ENCODE peak calls at places on chromosome 19, in seven cellular contexts. S is IMR-90, T is neuronal stem cell, D is H9, L is trophoblast cell, N is mesenchymal stem cell, Q is mesendoderm. O is an unnamed sample.

GRCh38 chr19:47228937-47229673 is 1.9 kb downstream of the BBC3 start:
- DNase-seq in S (peak; percentile 61), T (no peak), D (no peak), L (no peak), N (peak; percentile 79), Q (peak; percentile 43), O (no peak)

GRCh38 chr19:36488118-36488815 is 1.1 kb downstream of the ZNF566 start:
- DNase-seq in S (peak; percentile 53), T (no peak), D (no peak), L (no peak), N (peak; percentile 44), Q (no peak), O (no peak)

GRCh38 chr19:11123076-11123567 is 32.5 kb downstream of the SPC24 start:
- DNase-seq in S (no peak), T (no peak), D (no peak), L (no peak), N (no peak), Q (no peak), O (no peak)

GRCh38 chr19:28846094-28846812 is 366.7 kb downstream of the UQCRFS1 start:
- DNase-seq in S (no peak), T (no peak), D (no peak), L (no peak), N (no peak), Q (no peak), O (no peak)

GRCh38 chr19:15934332-15935078 is at the start of gene CYP4F11:
- DNase-seq in S (no peak), T (no peak), D (no peak), L (no peak), N (no peak), Q (no peak), O (no peak)

GRCh38 chr19:13057744-13058143 is 44.9 kb downstream of the LYL1 start:
- DNase-seq in S (peak; percentile 47), T (no peak), D (no peak), L (no peak), N (peak; percentile 38), Q (no peak), O (no peak)

GRCh38 chr19:50639121-50640112 is at the start of gene SYT3:
- DNase-seq in S (peak; percentile 27), T (peak; percentile 66), D (peak; percentile 78), L (no peak), N (no peak), Q (peak; percentile 71), O (no peak)

GRCh38 chr19:5356428-5356827 is 15.8 kb upstream of the PTPRS start:
- DNase-seq in S (no peak), T (no peak), D (no peak), L (no peak), N (no peak), Q (no peak), O (no peak)

GRCh38 chr19:42092350-42092749 is 16.4 kb downstream of the ZNF574 start:
- DNase-seq in S (no peak), T (no peak), D (peak; percentile 61), L (no peak), N (no peak), Q (peak; percentile 40), O (no peak)

DNA sequence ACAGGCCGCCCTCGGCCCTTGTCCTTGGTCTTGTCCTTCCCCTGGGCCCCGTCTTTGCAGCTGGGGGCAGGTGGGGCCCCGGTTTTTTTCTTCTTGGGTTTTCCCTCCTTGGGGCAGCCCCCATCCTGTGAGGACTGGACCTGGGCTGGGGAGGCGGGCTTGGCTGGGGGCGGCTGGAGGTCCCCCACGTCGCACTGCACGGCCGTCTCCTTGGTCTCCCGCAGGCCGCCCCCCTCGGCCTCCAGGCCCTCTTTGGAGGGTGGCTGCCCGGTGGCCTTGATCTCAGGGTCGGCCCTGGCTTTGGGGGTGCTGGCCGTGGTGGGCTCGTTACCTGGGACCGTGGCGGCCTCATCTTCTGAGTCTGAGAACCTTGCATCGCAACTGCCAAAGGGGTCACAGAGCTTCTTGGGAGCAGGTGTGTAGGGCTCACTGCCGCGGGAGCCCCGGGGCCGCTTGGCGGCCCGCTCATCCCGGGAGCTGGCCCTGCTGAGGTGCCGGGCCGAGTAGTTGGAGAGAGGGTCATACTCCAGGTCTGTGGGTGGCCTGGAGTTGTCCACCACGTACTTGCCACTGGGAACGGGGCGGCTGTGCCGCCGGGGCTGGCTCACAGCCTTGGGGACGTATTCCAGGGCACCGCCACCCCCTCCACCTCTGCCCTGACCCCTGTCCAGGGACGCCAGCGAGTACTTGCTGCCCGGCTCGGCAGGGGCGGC is 15.6 kb upstream of the ATP8B3 start:
- DNase-seq in S (no peak), T (no peak), D (no peak), L (no peak), N (no peak), Q (no peak), O (no peak)
- H3K4ac ChIP-seq in S (no peak overlapping the region), T (peak overlapping the region; percentile 66), D (no peak overlapping the region), L (no peak overlapping the region), N (no peak overlapping the region), Q (no peak overlapping the region), O (no peak overlapping the region)

GRCh38 chr19:18792661-18793060 is 1.6 kb upstream of the COMP start:
- DNase-seq in S (no peak), T (no peak), D (no peak), L (no peak), N (no peak), Q (no peak), O (no peak)
- H3K4ac ChIP-seq in S (no peak overlapping the region), T (no peak overlapping the region), D (no peak overlapping the region), L (no peak overlapping the region), N (no peak overlapping the region), Q (no peak overlapping the region), O (no peak overlapping the region)

DNA sequence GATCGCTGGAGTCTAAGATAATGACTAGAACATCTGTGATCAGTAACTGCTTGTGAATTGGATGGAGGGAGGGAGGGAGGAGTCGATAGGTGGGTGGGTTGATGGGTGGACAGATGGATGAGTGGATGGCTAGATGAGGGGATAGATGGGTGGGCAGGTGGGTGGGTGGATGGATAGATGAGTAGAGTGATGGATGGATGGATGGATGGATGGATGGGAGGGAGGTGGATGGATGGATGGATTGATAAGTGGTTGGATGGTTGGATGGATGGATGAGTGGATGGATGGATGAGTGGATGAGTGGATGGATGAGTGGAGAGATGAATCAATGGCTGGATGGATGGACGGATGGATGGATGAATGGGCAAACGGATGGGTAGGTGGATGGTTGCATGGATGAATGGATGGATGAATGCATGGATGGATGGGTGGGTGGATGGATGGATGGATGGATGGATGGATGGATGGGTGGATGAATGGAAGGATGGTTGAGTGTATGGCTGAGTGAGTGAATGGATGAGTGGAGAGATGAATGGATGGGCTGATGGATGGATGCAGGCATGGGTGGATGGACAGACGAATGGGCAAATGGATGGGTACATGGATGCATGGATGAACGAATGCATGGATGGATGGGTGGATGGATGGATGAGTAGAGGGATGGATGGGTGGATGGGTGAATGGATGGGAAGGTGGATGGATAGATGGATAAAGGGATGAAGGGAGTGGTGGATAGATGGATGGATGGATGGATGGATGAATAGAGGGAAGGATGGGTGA is 44.0 kb upstream of the NFIC start:
- DNase-seq in S (no peak), T (no peak), D (no peak), L (no peak), N (no peak), Q (no peak), O (no peak)
- H3K4ac ChIP-seq in S (no peak overlapping the region), T (no peak overlapping the region), D (no peak overlapping the region), L (no peak overlapping the region), N (no peak overlapping the region), Q (no peak overlapping the region), O (no peak overlapping the region)

DNA sequence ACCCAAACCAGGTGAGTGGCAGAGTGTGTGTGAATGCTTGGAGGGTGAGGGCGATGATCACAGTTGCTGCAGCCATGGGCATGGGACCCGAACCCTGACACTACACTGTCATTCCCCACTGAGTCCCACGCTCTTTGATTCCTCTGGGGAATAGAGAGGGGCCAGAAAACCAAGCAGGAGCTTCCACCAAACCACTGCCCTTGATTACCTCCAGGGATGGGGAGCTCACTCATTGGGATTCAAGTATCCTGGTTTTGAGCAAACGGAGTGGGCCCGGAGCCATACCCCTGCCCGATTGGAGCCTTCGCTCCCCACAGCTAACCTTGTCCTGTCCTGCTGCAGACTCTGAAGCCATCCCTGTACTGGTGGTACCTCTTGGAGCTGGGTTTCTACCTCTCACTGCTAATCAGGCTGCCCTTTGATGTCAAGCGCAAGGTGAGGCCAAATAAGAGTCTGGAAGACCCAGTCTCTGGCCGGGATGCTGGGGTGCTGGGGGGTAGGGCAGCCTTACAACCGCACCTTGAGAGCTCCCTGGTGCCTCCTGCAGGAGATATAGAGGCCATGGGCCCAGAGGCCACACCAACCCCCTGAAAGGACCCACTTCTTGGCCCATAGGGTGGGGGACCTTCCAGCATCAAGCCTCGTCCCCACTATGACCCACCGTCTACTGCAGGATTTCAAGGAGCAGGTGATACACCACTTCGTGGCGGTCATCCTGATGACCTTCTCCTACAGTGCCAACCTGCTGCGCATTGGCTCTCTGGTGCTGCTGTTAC is 47.3 kb downstream of the CERS4 start:
- DNase-seq in S (no peak), T (no peak), D (no peak), L (no peak), N (no peak), Q (no peak), O (no peak)
- H3K4ac ChIP-seq in S (no peak overlapping the region), T (no peak overlapping the region), D (no peak overlapping the region), L (no peak overlapping the region), N (no peak overlapping the region), Q (no peak overlapping the region), O (no peak overlapping the region)

DNA sequence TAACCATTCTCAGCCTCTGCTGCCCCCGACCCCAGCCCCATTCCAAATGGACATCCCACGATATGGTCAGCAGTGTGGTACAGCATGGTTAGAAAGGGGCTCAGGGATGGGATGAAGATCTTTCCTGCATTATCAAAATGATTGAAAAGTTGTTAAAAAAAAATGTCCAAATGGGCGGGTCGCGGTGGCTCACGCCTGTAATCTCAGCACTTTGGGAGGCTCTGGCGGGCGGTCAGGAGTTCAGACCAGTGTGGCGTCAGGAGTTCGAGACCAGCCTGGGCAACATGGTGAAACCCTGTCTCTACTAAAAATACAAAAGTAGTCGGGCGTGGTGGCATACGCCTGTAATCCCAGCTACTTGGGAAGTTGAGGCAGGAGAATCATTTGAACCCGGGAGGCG is 54.3 kb upstream of the ZNF254 start:
- DNase-seq in S (no peak), T (no peak), D (no peak), L (no peak), N (no peak), Q (no peak), O (no peak)
- H3K4ac ChIP-seq in S (no peak overlapping the region), T (no peak overlapping the region), D (no peak overlapping the region), L (no peak overlapping the region), N (peak overlapping the region; percentile 71), Q (no peak overlapping the region), O (no peak overlapping the region)

DNA sequence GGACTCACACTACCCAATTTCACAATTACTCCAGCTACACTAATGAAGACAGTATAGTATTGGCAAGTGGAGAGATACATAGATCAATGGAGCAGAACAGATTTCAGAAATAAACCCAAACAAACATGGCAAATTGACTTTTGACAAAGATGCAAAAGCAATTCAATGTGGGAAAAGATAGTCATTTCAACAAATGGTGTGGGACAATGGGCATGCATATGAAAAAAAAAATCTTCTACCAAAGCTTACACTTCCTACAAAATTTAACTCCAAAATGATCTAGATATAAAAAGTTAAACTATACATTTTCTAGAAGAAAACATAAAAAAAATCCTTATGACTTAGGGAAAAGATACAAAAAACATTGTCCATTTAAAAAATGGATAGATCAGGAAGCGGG is 2.7 kb upstream of the IGFL4 start:
- DNase-seq in S (no peak), T (no peak), D (no peak), L (no peak), N (no peak), Q (no peak), O (no peak)
- H3K4ac ChIP-seq in S (no peak overlapping the region), T (no peak overlapping the region), D (no peak overlapping the region), L (no peak overlapping the region), N (no peak overlapping the region), Q (no peak overlapping the region), O (no peak overlapping the region)

O was measured in H1.